ENCODE peak calls at places on chromosomes 2 and 18, in four cellular contexts. T is gastrocnemius medialis, O is left lung, E is foreskin keratinocyte. D is an unnamed sample.

GRCh38 chr18:56085561-56085960 is 497.6 kb upstream of the TCF4 start:
- DNase-seq in T (no peak), O (no peak), E (peak; percentile 23), D (no peak)

GRCh38 chr2:10977636-10978035 is 65.9 kb downstream of the KCNF1 start:
- DNase-seq in T (no peak), O (peak; percentile 23), E (no peak), D (no peak)

GRCh38 chr2:103386872-103387271 is 625.0 kb downstream of the TMEM182 start:
- DNase-seq in T (no peak), O (no peak), E (no peak), D (no peak)

GRCh38 chr2:134836986-134837385 is 1.4 kb upstream of the ACMSD start:
- DNase-seq in T (no peak), O (no peak), E (peak; percentile 83), D (no peak)

GRCh38 chr2:165015052-165015642 is 59.8 kb upstream of the SLC38A11 start:
- DNase-seq in T (no peak), O (peak; percentile 77), E (no peak), D (no peak)

GRCh38 chr2:109054865-109055264 is 65.8 kb upstream of the EDAR start:
- DNase-seq in T (no peak), O (no peak), E (peak; percentile 80), D (no peak)

GRCh38 chr2:221649045-221649444 is 76.9 kb upstream of the EPHA4 start:
- DNase-seq in T (no peak), O (no peak), E (no peak), D (no peak)

GRCh38 chr2:15559800-15560403 is 1.2 kb downstream of the NBAS start:
- DNase-seq in T (no peak), O (no peak), E (no peak), D (no peak)

GRCh38 chr2:28168376-28168775 is 224.3 kb upstream of the FOSL2 start:
- DNase-seq in T (no peak), O (no peak), E (no peak), D (no peak)

GRCh38 chr18:48797841-48798255 is 152.9 kb downstream of the SMAD7 start:
- DNase-seq in T (peak; percentile 25), O (no peak), E (no peak), D (no peak)

GRCh38 chr2:11430729-11431128 is 35.2 kb downstream of the E2F6 start:
- DNase-seq in T (no peak), O (no peak), E (peak; percentile 56), D (no peak)

GRCh38 chr2:8511868-8512612 is 169.8 kb upstream of the ID2 start:
- DNase-seq in T (no peak), O (no peak), E (no peak), D (no peak)

GRCh38 chr2:27683390-27684071 is 19.8 kb downstream of the SLC4A1AP start:
- DNase-seq in T (peak; percentile 55), O (no peak), E (peak; percentile 70), D (peak; percentile 6)

GRCh38 chr2:169965495-169965894 is 138.2 kb downstream of the UBR3 start:
- DNase-seq in T (no peak), O (no peak), E (no peak), D (no peak)

GRCh38 chr2:173171924-173172643 is 96.4 kb downstream of the MAP3K20 start:
- DNase-seq in T (no peak), O (no peak), E (no peak), D (no peak)

GRCh38 chr2:169895294-169895985 is 68.2 kb downstream of the UBR3 start:
- DNase-seq in T (no peak), O (no peak), E (no peak), D (no peak)

GRCh38 chr2:174007010-174007409 is 41.8 kb upstream of the SP3 start:
- DNase-seq in T (no peak), O (no peak), E (no peak), D (no peak)

GRCh38 chr2:66679422-66679821 is 244.5 kb downstream of the MEIS1 start:
- DNase-seq in T (no peak), O (no peak), E (no peak), D (no peak)

GRCh38 chr2:111236027-111236426 is 115.3 kb downstream of the BCL2L11 start:
- DNase-seq in T (no peak), O (peak; percentile 72), E (peak; percentile 59), D (no peak)

GRCh38 chr2:98298685-98299180 is 47.5 kb upstream of the CNGA3 start:
- DNase-seq in T (no peak), O (no peak), E (no peak), D (no peak)

GRCh38 chr2:207338220-207338607 is 172.5 kb upstream of the KLF7 start:
- DNase-seq in T (no peak), O (no peak), E (no peak), D (no peak)

GRCh38 chr2:191167766-191168165 is 17.0 kb upstream of the STAT4 start:
- DNase-seq in T (no peak), O (no peak), E (no peak), D (no peak)

GRCh38 chr2:191166756-191167445 is 16.1 kb upstream of the STAT4 start:
- DNase-seq in T (no peak), O (no peak), E (no peak), D (no peak)

GRCh38 chr2:191169456-191170300 is 18.9 kb upstream of the STAT4 start:
- DNase-seq in T (no peak), O (no peak), E (peak; percentile 94), D (no peak)

GRCh38 chr2:191166111-191166755 is 15.4 kb upstream of the STAT4 start:
- DNase-seq in T (no peak), O (no peak), E (no peak), D (no peak)

GRCh38 chr2:191165190-191165643 is 14.4 kb upstream of the STAT4 start:
- DNase-seq in T (no peak), O (no peak), E (no peak), D (no peak)
- H3K4me1 ChIP-seq in T (peaks cover 23% of the 10 kb centered on the region), O (peaks cover 17% of the 10 kb centered on the region), E (peaks cover 37% of the 10 kb centered on the region), D (peaks cover 50% of the 10 kb centered on the region)

GRCh38 chr2:201250741-201251140 is 9.6 kb upstream of the CASP8 start:
- DNase-seq in T (no peak), O (no peak), E (no peak), D (no peak)
- H3K4me1 ChIP-seq in T (no peaks in the 10 kb centered on the region), O (no peaks in the 10 kb centered on the region), E (peaks cover 4% of the 10 kb centered on the region), D (peaks cover 24% of the 10 kb centered on the region)

GRCh38 chr2:189658808-189659207 is 2.5 kb upstream of the ASNSD1 start:
- DNase-seq in T (no peak), O (no peak), E (no peak), D (no peak)
- H3K4me1 ChIP-seq in T (peaks cover 17% of the 10 kb centered on the region), O (no peaks in the 10 kb centered on the region), E (no peaks in the 10 kb centered on the region), D (peaks cover 16% of the 10 kb centered on the region)

GRCh38 chr2:73933194-73933593 is 6.5 kb downstream of the DGUOK start:
- DNase-seq in T (no peak), O (no peak), E (no peak), D (no peak)
- H3K4me1 ChIP-seq in T (peaks cover 11% of the 10 kb centered on the region), O (peaks cover 8% of the 10 kb centered on the region), E (peaks cover 29% of the 10 kb centered on the region), D (peaks cover 90% of the 10 kb centered on the region)

D was measured in esophagus squamous epithelium.